ENCODE peak calls at places on chromosomes 2 and 18, in four cellular contexts. D is CD4-positive, alpha-beta T cell; L is left ventricle myocardium inferior; V is right atrium auricular region. N is an unnamed sample.

GRCh38 chr18:9475643-9476580 is 599 bp downstream of the RALBP1 start:
- DNase-seq in L (no peak), V (no peak), D (peak; percentile 36), N (no peak)

GRCh38 chr18:78675231-78675630 is 304.4 kb upstream of the SALL3 start:
- DNase-seq in V (no peak), L (no peak), D (no peak), N (no peak)

GRCh38 chr18:23689616-23690504 is 607 bp downstream of the LAMA3 start:
- DNase-seq in V (no peak), D (no peak), L (peak; percentile 18), N (peak; percentile 13)

GRCh38 chr2:176002684-176003225 is 688 bp upstream of the LNPK start:
- DNase-seq in D (no peak), V (peak; percentile 64), L (no peak), N (peak; percentile 36)

GRCh38 chr2:123245156-123245555 is 779.9 kb upstream of the CNTNAP5 start:
- DNase-seq in D (no peak), V (no peak), L (no peak), N (no peak)

GRCh38 chr18:56869189-56869777 is 218.1 kb downstream of the WDR7 start:
- DNase-seq in V (no peak), D (no peak), L (no peak), N (no peak)

GRCh38 chr18:31270578-31270977 is 47.4 kb upstream of the DSG1 start:
- DNase-seq in L (no peak), D (no peak), V (no peak), N (no peak)

GRCh38 chr18:63218472-63218871 is 101.1 kb downstream of the BCL2 start:
- DNase-seq in V (no peak), L (no peak), D (no peak), N (no peak)

GRCh38 chr2:241770936-241771285 is 5.7 kb upstream of the GAL3ST2 start:
- DNase-seq in V (no peak), D (no peak), L (no peak), N (no peak)

GRCh38 chr2:103401621-103402020 is 639.8 kb downstream of the TMEM182 start:
- DNase-seq in L (no peak), D (no peak), V (peak; percentile 59), N (no peak)

GRCh38 chr2:223513771-223514455 is 88.2 kb downstream of the SCG2 start:
- DNase-seq in D (no peak), L (no peak), V (no peak), N (no peak)

GRCh38 chr2:27753744-27754588 is 17.6 kb upstream of the MRPL33 start:
- DNase-seq in V (peak; percentile 82), D (peak; percentile 56), L (peak; percentile 76), N (peak; percentile 82)

GRCh38 chr2:33430856-33431255 is 45.6 kb upstream of the RASGRP3 start:
- DNase-seq in L (no peak), D (no peak), V (no peak), N (no peak)

GRCh38 chr2:1613731-1614354 is 130.5 kb downstream of the PXDN start:
- DNase-seq in V (no peak), D (no peak), L (peak; percentile 47), N (no peak)

GRCh38 chr2:239720411-239721365 is 304.5 kb downstream of the NDUFA10 start:
- DNase-seq in D (no peak), V (no peak), L (no peak), N (no peak)

GRCh38 chr2:42072349-42073118 is 24.7 kb downstream of the PKDCC start:
- DNase-seq in V (no peak), L (peak; percentile 76), D (no peak), N (peak; percentile 58)

GRCh38 chr2:136423516-136423996 is 305.6 kb upstream of the CXCR4 start:
- DNase-seq in V (peak; percentile 65), L (peak; percentile 63), D (peak; percentile 63), N (peak; percentile 49)

GRCh38 chr2:38260469-38260868 is 116.6 kb downstream of the ATL2 start:
- DNase-seq in L (no peak), D (no peak), V (no peak), N (no peak)

GRCh38 chr2:219641390-219642063 is 14.1 kb downstream of the SLC4A3 start:
- DNase-seq in L (no peak), D (no peak), V (no peak), N (no peak)

DNA sequence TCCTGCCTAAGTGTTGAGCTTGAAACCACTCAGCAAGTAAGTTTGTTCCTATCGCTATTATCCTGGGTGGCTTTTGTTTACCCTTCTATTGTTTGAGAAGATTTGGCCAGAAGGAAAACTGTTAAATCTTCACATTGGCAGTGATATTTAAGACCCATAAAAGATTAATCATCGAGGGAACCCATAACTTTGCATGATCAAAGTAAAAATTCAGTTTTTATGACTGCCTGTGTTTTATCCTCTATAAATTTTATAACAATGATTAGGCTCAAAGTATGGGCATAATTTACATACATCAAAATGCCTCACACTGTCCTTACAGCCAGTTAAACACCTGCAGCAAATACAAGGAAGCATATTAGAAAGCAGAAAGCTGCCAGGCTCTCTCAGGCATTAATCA is 289.1 kb downstream of the ICOS start:
- DNase-seq in D (no peak), L (no peak), V (no peak), N (no peak)
- H3K27ac ChIP-seq in D (no peak overlapping the region), L (no peak overlapping the region), V (no peak overlapping the region), N (no peak overlapping the region)

GRCh38 chr2:150075831-150076230 is 411.6 kb downstream of the RND3 start:
- DNase-seq in D (no peak), L (no peak), V (no peak), N (no peak)
- H3K9me3 ChIP-seq in D (no peaks in the 10 kb centered on the region), L (peaks cover 25% of the 10 kb centered on the region), V (no peaks in the 10 kb centered on the region), N (no peaks in the 10 kb centered on the region)

GRCh38 chr2:196233033-196233807 is 61.8 kb upstream of the STK17B start:
- DNase-seq in V (no peak), L (no peak), D (no peak), N (peak; percentile 21)
- H3K27ac ChIP-seq in V (peak overlapping the region; percentile 70), L (peak overlapping the region; percentile 67), D (peak overlapping the region; percentile 63), N (peak overlapping the region; percentile 64)

GRCh38 chr2:46715541-46715940 is 200.1 kb downstream of the MCFD2 start:
- DNase-seq in D (no peak), L (no peak), V (no peak), N (no peak)
- H3K9me3 ChIP-seq in D (peaks cover 18% of the 10 kb centered on the region), L (peaks cover 33% of the 10 kb centered on the region), V (no peaks in the 10 kb centered on the region), N (no peaks in the 10 kb centered on the region)

N was measured in heart left ventricle.